ENCODE peak calls at places on chromosome 21, in seven cellular contexts. X is uterus, L is GM23338, V is OCI-LY7, U is tibial artery, A is sigmoid colon, B is right atrium auricular region. O is an unnamed sample.

GRCh38 chr21:46489162-46489663 is 30.5 kb downstream of the DIP2A start:
- DNase-seq in X (no peak), L (no peak), V (no peak), U (no peak), A (no peak), B (no peak), O (no peak)

GRCh38 chr21:28963831-28964230 is 28.8 kb downstream of the LTN1 start:
- DNase-seq in X (no peak), L (no peak), V (no peak), U (no peak), A (no peak), B (no peak), O (no peak)

GRCh38 chr21:28883931-28884330 is 108.7 kb downstream of the LTN1 start:
- DNase-seq in X (no peak), L (no peak), V (no peak), U (no peak), A (no peak), B (no peak), O (no peak)

GRCh38 chr21:24870633-24871032 is 736.6 kb downstream of the MRPL39 start:
- DNase-seq in X (no peak), L (no peak), V (no peak), U (no peak), A (no peak), B (no peak), O (no peak)

GRCh38 chr21:37410639-37411038 is 44.1 kb downstream of the DYRK1A start:
- DNase-seq in X (no peak), L (no peak), V (no peak), U (no peak), A (no peak), B (no peak), O (no peak)

GRCh38 chr21:28832013-28832714 is 160.5 kb downstream of the LTN1 start:
- DNase-seq in X (no peak), L (no peak), V (no peak), U (no peak), A (no peak), B (no peak), O (peak)

GRCh38 chr21:46058339-46059145 is 39.4 kb upstream of the COL6A2 start:
- DNase-seq in X (peak), L (no peak), V (no peak), U (peak), A (peak), B (peak), O (no peak)

GRCh38 chr21:16563795-16564194 is 834.0 kb downstream of the USP25 start:
- DNase-seq in X (no peak), L (peak), V (no peak), U (no peak), A (no peak), B (no peak), O (peak)

GRCh38 chr21:36239585-36239984 is 80.4 kb upstream of the MORC3 start:
- DNase-seq in X (no peak), L (no peak), V (no peak), U (no peak), A (no peak), B (no peak), O (no peak)

GRCh38 chr21:27700974-27701614 is 734.2 kb upstream of the ADAMTS5 start:
- DNase-seq in X (peak), L (peak), V (peak), U (peak), A (peak), B (peak), O (peak)

GRCh38 chr21:27787046-27787445 is 820.2 kb upstream of the ADAMTS5 start:
- DNase-seq in X (no peak), L (no peak), V (no peak), U (no peak), A (no peak), B (no peak), O (no peak)

GRCh38 chr21:30014883-30015282 is 75.1 kb upstream of the GRIK1 start:
- DNase-seq in X (no peak), L (peak), V (no peak), U (no peak), A (no peak), B (no peak), O (no peak)

GRCh38 chr21:28396421-28396820 is 596.3 kb downstream of the LTN1 start:
- DNase-seq in X (no peak), L (no peak), V (peak), U (no peak), A (no peak), B (no peak), O (no peak)

GRCh38 chr21:29256125-29256895 is 42.4 kb upstream of the BACH1 start:
- DNase-seq in X (no peak), L (no peak), V (no peak), U (no peak), A (no peak), B (no peak), O (no peak)

DNA sequence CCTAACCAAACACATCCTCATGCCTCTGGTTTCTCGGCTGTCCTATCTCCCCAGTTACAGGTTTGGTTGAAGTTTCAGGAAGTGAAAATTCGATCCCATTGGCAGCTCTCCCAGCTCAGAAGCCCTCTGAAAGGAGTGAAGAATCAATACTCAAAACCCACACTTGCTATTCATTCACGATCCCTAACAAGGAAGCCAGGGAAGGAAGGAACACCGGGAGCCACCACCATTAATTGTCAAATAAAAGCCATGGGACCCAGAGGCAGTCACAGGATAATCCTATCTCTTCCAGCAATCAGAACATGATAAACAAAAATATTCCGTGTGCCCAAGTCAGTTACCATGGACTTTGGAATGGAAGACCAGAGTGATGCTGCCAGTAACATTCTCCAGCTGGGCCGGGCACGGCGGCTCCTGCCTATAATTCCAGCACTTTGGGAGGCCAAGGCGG is 7.0 kb downstream of the TMPRSS2 start:
- DNase-seq in X (no peak), L (no peak), V (no peak), U (no peak), A (no peak), B (no peak), O (no peak)
- H3K27ac ChIP-seq in X (no peak), L (no peak), V (no peak), U (no peak), A (no peak), B (no peak), O (no peak)

GRCh38 chr21:14890141-14890540 is 174.7 kb downstream of the NRIP1 start:
- DNase-seq in X (no peak), L (no peak), V (no peak), U (no peak), A (no peak), B (no peak), O (no peak)
- TF ChIP-seq CTCF in X (no peak), L (no peak), V (no peak), U (no peak), A (no peak), B (no peak), O (no peak)

DNA sequence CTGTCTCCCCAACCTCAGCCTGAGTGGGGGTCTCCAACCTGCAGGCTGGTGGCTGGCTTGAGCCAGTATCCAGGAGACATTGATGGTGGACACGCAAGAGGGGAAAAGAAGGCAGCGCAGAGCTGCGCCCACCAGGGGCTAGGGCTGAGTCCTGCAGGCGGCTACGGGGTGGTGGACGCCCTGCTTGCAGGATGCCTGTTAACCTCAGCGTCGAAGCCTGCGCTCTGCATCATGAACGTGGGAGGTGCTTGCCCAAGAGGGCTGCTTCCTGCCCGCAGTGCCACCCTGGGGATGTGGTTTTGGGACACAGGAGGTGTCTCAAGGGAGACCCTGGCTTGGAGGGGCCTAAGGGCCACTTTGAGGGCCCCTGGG is 11.6 kb downstream of the CFAP410 start:
- DNase-seq in X (no peak), L (no peak), V (no peak), U (no peak), A (no peak), B (no peak), O (no peak)
- H3K27ac ChIP-seq in X (no peak), L (no peak), V (no peak), U (no peak), A (no peak), B (no peak), O (no peak)

DNA sequence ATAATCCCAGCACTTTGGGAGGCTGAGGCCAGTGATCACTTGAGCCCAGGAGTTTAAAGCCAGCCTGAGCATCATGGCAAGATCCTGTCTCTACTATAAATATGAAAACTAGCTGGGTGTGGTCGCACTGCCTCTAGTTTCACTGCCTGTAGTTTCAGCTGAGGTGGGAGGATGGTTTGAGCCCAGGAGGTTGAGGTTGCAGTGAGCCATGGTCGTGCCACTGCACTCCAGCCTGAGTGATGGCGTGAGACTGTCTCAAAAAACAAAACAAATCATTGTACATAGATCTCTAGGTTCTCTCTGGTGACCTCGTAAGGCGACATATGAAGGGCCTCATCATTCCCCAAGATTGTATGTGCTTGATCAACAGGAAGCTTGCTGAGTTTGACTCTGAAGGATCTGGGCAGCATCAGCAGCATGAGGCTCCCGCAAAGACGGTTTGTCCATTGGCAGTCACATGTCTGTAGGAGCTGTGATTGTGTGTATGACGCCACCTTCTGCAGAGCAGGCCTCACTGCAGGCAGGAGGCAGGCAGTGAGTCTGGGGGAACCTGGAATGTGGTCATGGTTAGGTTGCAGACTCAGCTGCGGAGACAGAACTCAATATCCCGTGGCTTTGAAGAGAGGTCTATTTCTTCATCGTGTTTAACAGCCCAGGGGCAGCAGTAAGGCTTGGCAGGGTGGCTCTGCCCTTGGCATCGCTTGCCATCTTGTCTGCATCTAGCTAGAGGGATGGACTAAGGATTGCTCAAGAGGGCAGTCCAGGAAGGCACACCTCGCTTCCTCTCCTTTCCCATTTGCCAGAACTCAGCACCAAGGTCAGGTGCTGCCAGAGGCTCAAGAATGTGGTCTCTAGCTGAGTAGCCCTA is 13.9 kb downstream of the ATP5PO start:
- DNase-seq in X (peak), L (peak), V (peak), U (peak), A (peak), B (peak), O (no peak)
- TF ChIP-seq CTCF in X (no peak), L (peak), V (peak), U (peak), A (peak), B (peak), O (peak)

GRCh38 chr21:34651642-34652041 is 17.2 kb upstream of the CLIC6 start:
- DNase-seq in X (no peak), L (no peak), V (no peak), U (no peak), A (no peak), B (no peak), O (no peak)
- H3K27ac ChIP-seq in X (no peak), L (no peak), V (no peak), U (no peak), A (no peak), B (no peak), O (no peak)

DNA sequence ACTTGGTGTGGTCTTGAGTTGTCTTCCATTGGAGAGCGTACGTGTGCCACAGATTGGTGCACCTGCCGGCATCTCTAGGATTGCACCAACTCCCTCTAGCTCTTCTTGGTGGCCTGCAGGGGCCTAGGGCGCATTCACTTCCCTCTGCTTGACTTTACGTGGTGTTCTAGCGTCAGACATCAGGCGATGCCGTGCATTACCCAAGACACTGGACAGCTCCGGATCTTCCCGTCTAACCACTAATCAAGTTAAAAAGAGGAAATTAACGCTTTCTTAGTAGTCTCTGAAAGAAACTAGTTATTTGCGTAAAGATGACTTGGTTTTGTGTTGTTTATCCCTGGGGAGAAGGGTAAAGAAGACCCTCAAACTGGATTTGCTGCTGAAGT is 510 bp upstream of the IL10RB start:
- DNase-seq in X (no peak), L (peak), V (peak), U (peak), A (peak), B (peak), O (no peak)
- TF ChIP-seq CTCF in X (no peak), L (no peak), V (peak), U (no peak), A (no peak), B (no peak), O (no peak)

GRCh38 chr21:42460391-42461184 is 35.4 kb downstream of the RSPH1 start:
- DNase-seq in X (no peak), L (peak), V (peak), U (peak), A (no peak), B (no peak), O (no peak)
- H3K27ac ChIP-seq in X (no peak), L (no peak), V (peak), U (no peak), A (no peak), B (no peak), O (no peak)